ENCODE peak calls at places on chromosome 15, in nine cellular contexts. One of them, this sample, is unnamed.

GRCh38 chr15:51065781-51066180 is 28.9 kb downstream of the TNFAIP8L3 start:
- DNase-seq in endothelial cell: no peak
- DNase-seq in BE2C: no peak
- DNase-seq in DND-41: no peak
- DNase-seq in osteocyte: no peak
- DNase-seq in cardiac fibroblast: no peak
- DNase-seq in bronchial epithelial cell: no peak
- DNase-seq in natural killer cell: no peak
- DNase-seq in astrocyte of the spinal cord: no peak
- DNase-seq in this sample: no peak

GRCh38 chr15:89399390-89400120 is 64.9 kb upstream of the POLG start:
- DNase-seq in astrocyte of the spinal cord: no peak
- DNase-seq in cardiac fibroblast: no peak
- DNase-seq in BE2C: peak; percentile 82
- DNase-seq in endothelial cell: peak; percentile 63
- DNase-seq in natural killer cell: peak; percentile 29
- DNase-seq in bronchial epithelial cell: no peak
- DNase-seq in osteocyte: no peak
- DNase-seq in DND-41: no peak
- DNase-seq in this sample: no peak

GRCh38 chr15:69573815-69574472 is 121.3 kb downstream of the RPLP1 start:
- DNase-seq in natural killer cell: no peak
- DNase-seq in endothelial cell: no peak
- DNase-seq in BE2C: no peak
- DNase-seq in osteocyte: no peak
- DNase-seq in bronchial epithelial cell: peak; percentile 20
- DNase-seq in astrocyte of the spinal cord: peak; percentile 29
- DNase-seq in DND-41: no peak
- DNase-seq in cardiac fibroblast: peak; percentile 41
- DNase-seq in this sample: no peak

GRCh38 chr15:78597583-78597982 is 23.2 kb downstream of the CHRNA3 start:
- DNase-seq in astrocyte of the spinal cord: no peak
- DNase-seq in cardiac fibroblast: no peak
- DNase-seq in endothelial cell: no peak
- DNase-seq in bronchial epithelial cell: no peak
- DNase-seq in osteocyte: no peak
- DNase-seq in DND-41: no peak
- DNase-seq in natural killer cell: no peak
- DNase-seq in BE2C: no peak
- DNase-seq in this sample: no peak

GRCh38 chr15:33278816-33279612 is 31.8 kb upstream of the RYR3 start:
- DNase-seq in cardiac fibroblast: peak; percentile 58
- DNase-seq in osteocyte: no peak
- DNase-seq in natural killer cell: no peak
- DNase-seq in astrocyte of the spinal cord: peak; percentile 96
- DNase-seq in BE2C: peak; percentile 57
- DNase-seq in endothelial cell: no peak
- DNase-seq in bronchial epithelial cell: peak; percentile 97
- DNase-seq in DND-41: no peak
- DNase-seq in this sample: no peak

GRCh38 chr15:92817339-92817886 is 82.7 kb upstream of the CHD2 start:
- DNase-seq in BE2C: no peak
- DNase-seq in bronchial epithelial cell: no peak
- DNase-seq in cardiac fibroblast: no peak
- DNase-seq in DND-41: no peak
- DNase-seq in endothelial cell: no peak
- DNase-seq in osteocyte: no peak
- DNase-seq in astrocyte of the spinal cord: no peak
- DNase-seq in natural killer cell: no peak
- DNase-seq in this sample: no peak

GRCh38 chr15:98226578-98226977 is 266.1 kb downstream of the ARRDC4 start:
- DNase-seq in endothelial cell: no peak
- DNase-seq in natural killer cell: no peak
- DNase-seq in bronchial epithelial cell: peak; percentile 33
- DNase-seq in astrocyte of the spinal cord: no peak
- DNase-seq in BE2C: no peak
- DNase-seq in DND-41: no peak
- DNase-seq in osteocyte: no peak
- DNase-seq in cardiac fibroblast: no peak
- DNase-seq in this sample: no peak

GRCh38 chr15:52277575-52277974 is 18.0 kb downstream of the MYO5C start:
- DNase-seq in osteocyte: peak; percentile 76
- DNase-seq in bronchial epithelial cell: no peak
- DNase-seq in cardiac fibroblast: no peak
- DNase-seq in astrocyte of the spinal cord: no peak
- DNase-seq in DND-41: no peak
- DNase-seq in BE2C: no peak
- DNase-seq in natural killer cell: no peak
- DNase-seq in endothelial cell: no peak
- DNase-seq in this sample: no peak

GRCh38 chr15:66864086-66864830 is 162.2 kb downstream of the SMAD6 start:
- DNase-seq in endothelial cell: no peak
- DNase-seq in DND-41: no peak
- DNase-seq in natural killer cell: no peak
- DNase-seq in BE2C: no peak
- DNase-seq in bronchial epithelial cell: no peak
- DNase-seq in astrocyte of the spinal cord: no peak
- DNase-seq in osteocyte: peak; percentile 57
- DNase-seq in cardiac fibroblast: no peak
- DNase-seq in this sample: peak; percentile 59

GRCh38 chr15:66862878-66863335 is 160.9 kb downstream of the SMAD6 start:
- DNase-seq in natural killer cell: peak; percentile 66
- DNase-seq in osteocyte: peak; percentile 95
- DNase-seq in BE2C: peak; percentile 78
- DNase-seq in bronchial epithelial cell: peak; percentile 83
- DNase-seq in endothelial cell: peak; percentile 88
- DNase-seq in DND-41: peak; percentile 74
- DNase-seq in cardiac fibroblast: peak; percentile 88
- DNase-seq in astrocyte of the spinal cord: peak; percentile 80
- DNase-seq in this sample: peak; percentile 90

GRCh38 chr15:66860844-66861243 is 158.8 kb downstream of the SMAD6 start:
- DNase-seq in cardiac fibroblast: no peak
- DNase-seq in endothelial cell: no peak
- DNase-seq in natural killer cell: no peak
- DNase-seq in DND-41: no peak
- DNase-seq in BE2C: no peak
- DNase-seq in bronchial epithelial cell: no peak
- DNase-seq in astrocyte of the spinal cord: no peak
- DNase-seq in osteocyte: no peak
- DNase-seq in this sample: no peak

GRCh38 chr15:66863382-66864085 is 161.5 kb downstream of the SMAD6 start:
- DNase-seq in astrocyte of the spinal cord: no peak
- DNase-seq in cardiac fibroblast: no peak
- DNase-seq in endothelial cell: no peak
- DNase-seq in osteocyte: peak; percentile 63
- DNase-seq in DND-41: no peak
- DNase-seq in bronchial epithelial cell: no peak
- DNase-seq in natural killer cell: no peak
- DNase-seq in BE2C: no peak
- DNase-seq in this sample: peak; percentile 48

GRCh38 chr15:66862111-66862815 is 160.2 kb downstream of the SMAD6 start:
- DNase-seq in natural killer cell: no peak
- DNase-seq in cardiac fibroblast: no peak
- DNase-seq in DND-41: no peak
- DNase-seq in osteocyte: peak; percentile 48
- DNase-seq in bronchial epithelial cell: peak; percentile 41
- DNase-seq in astrocyte of the spinal cord: no peak
- DNase-seq in BE2C: no peak
- DNase-seq in endothelial cell: no peak
- DNase-seq in this sample: no peak
- TF ChIP-seq CTCF in natural killer cell: no peak
- TF ChIP-seq CTCF in cardiac fibroblast: no peak
- TF ChIP-seq CTCF in DND-41: no peak
- TF ChIP-seq CTCF in osteocyte: no peak
- TF ChIP-seq CTCF in bronchial epithelial cell: no peak
- TF ChIP-seq CTCF in astrocyte of the spinal cord: no peak
- TF ChIP-seq CTCF in BE2C: no peak
- TF ChIP-seq CTCF in endothelial cell: no peak
- TF ChIP-seq CTCF in this sample: no peak

GRCh38 chr15:40782609-40783227 is 12.9 kb downstream of the C15orf62 start:
- DNase-seq in DND-41: peak; percentile 69
- DNase-seq in natural killer cell: peak; percentile 74
- DNase-seq in bronchial epithelial cell: peak; percentile 65
- DNase-seq in astrocyte of the spinal cord: no peak
- DNase-seq in endothelial cell: peak; percentile 70
- DNase-seq in BE2C: peak; percentile 86
- DNase-seq in osteocyte: no peak
- DNase-seq in cardiac fibroblast: no peak
- DNase-seq in this sample: no peak

GRCh38 chr15:40787991-40788390 is 18.2 kb downstream of the C15orf62 start:
- DNase-seq in endothelial cell: no peak
- DNase-seq in natural killer cell: no peak
- DNase-seq in astrocyte of the spinal cord: no peak
- DNase-seq in cardiac fibroblast: no peak
- DNase-seq in BE2C: no peak
- DNase-seq in osteocyte: no peak
- DNase-seq in bronchial epithelial cell: no peak
- DNase-seq in DND-41: no peak
- DNase-seq in this sample: no peak

GRCh38 chr15:40787344-40787841 is 17.6 kb downstream of the C15orf62 start:
- DNase-seq in endothelial cell: no peak
- DNase-seq in DND-41: peak; percentile 80
- DNase-seq in cardiac fibroblast: peak; percentile 79
- DNase-seq in natural killer cell: no peak
- DNase-seq in astrocyte of the spinal cord: peak; percentile 87
- DNase-seq in bronchial epithelial cell: peak; percentile 97
- DNase-seq in BE2C: no peak
- DNase-seq in osteocyte: no peak
- DNase-seq in this sample: no peak

GRCh38 chr15:40785814-40786213 is 16.0 kb downstream of the C15orf62 start:
- DNase-seq in astrocyte of the spinal cord: no peak
- DNase-seq in DND-41: no peak
- DNase-seq in osteocyte: no peak
- DNase-seq in cardiac fibroblast: no peak
- DNase-seq in natural killer cell: no peak
- DNase-seq in BE2C: no peak
- DNase-seq in endothelial cell: no peak
- DNase-seq in bronchial epithelial cell: peak; percentile 55
- DNase-seq in this sample: no peak

DNA sequence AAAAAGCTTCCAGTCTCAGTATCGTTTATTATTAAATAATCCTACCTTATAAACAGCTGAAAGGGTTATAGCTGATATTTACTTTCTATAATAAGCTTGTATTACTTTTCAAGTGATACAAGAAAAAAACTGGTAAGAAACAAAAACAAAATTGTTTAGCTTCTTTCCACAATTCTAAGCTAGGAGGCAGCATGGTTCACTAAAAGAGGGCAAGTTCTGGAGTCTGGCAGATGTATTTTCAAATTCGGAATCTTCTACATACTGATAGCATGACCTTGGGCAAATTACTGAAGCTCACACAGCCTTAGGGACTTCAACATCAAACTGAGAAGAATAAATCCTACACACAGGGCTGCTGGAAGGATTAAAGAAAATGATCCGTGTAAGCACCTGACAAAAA is 15.4 kb downstream of the C15orf62 start:
- DNase-seq in osteocyte: no peak
- DNase-seq in natural killer cell: no peak
- DNase-seq in endothelial cell: no peak
- DNase-seq in astrocyte of the spinal cord: no peak
- DNase-seq in bronchial epithelial cell: no peak
- DNase-seq in BE2C: no peak
- DNase-seq in DND-41: no peak
- DNase-seq in cardiac fibroblast: no peak
- DNase-seq in this sample: no peak
- TF ChIP-seq CTCF in osteocyte: no peak
- TF ChIP-seq CTCF in natural killer cell: no peak
- TF ChIP-seq CTCF in endothelial cell: no peak
- TF ChIP-seq CTCF in astrocyte of the spinal cord: no peak
- TF ChIP-seq CTCF in bronchial epithelial cell: peak; percentile 29
- TF ChIP-seq CTCF in BE2C: no peak
- TF ChIP-seq CTCF in DND-41: no peak
- TF ChIP-seq CTCF in cardiac fibroblast: no peak
- TF ChIP-seq CTCF in this sample: peak; percentile 40

GRCh38 chr15:36575266-36575665 is 4.2 kb upstream of the CDIN1 start:
- DNase-seq in astrocyte of the spinal cord: no peak
- DNase-seq in endothelial cell: no peak
- DNase-seq in DND-41: no peak
- DNase-seq in natural killer cell: no peak
- DNase-seq in BE2C: no peak
- DNase-seq in bronchial epithelial cell: no peak
- DNase-seq in cardiac fibroblast: no peak
- DNase-seq in osteocyte: no peak
- DNase-seq in this sample: no peak

GRCh38 chr15:36577082-36577481 is 2.3 kb upstream of the CDIN1 start:
- DNase-seq in DND-41: no peak
- DNase-seq in cardiac fibroblast: no peak
- DNase-seq in bronchial epithelial cell: no peak
- DNase-seq in endothelial cell: no peak
- DNase-seq in astrocyte of the spinal cord: no peak
- DNase-seq in BE2C: peak; percentile 18
- DNase-seq in natural killer cell: no peak
- DNase-seq in osteocyte: no peak
- DNase-seq in this sample: no peak

GRCh38 chr15:36585774-36586173 is 6.3 kb downstream of the CDIN1 start:
- DNase-seq in endothelial cell: no peak
- DNase-seq in cardiac fibroblast: no peak
- DNase-seq in natural killer cell: no peak
- DNase-seq in DND-41: no peak
- DNase-seq in osteocyte: no peak
- DNase-seq in astrocyte of the spinal cord: no peak
- DNase-seq in bronchial epithelial cell: peak; percentile 93
- DNase-seq in BE2C: no peak
- DNase-seq in this sample: no peak

GRCh38 chr15:36584511-36584910 is 5.1 kb downstream of the CDIN1 start:
- DNase-seq in bronchial epithelial cell: no peak
- DNase-seq in osteocyte: no peak
- DNase-seq in cardiac fibroblast: no peak
- DNase-seq in DND-41: no peak
- DNase-seq in BE2C: no peak
- DNase-seq in astrocyte of the spinal cord: no peak
- DNase-seq in endothelial cell: no peak
- DNase-seq in natural killer cell: no peak
- DNase-seq in this sample: no peak

GRCh38 chr15:36579792-36580431 is 486 bp downstream of the CDIN1 start:
- DNase-seq in astrocyte of the spinal cord: no peak
- DNase-seq in DND-41: peak; percentile 19
- DNase-seq in osteocyte: no peak
- DNase-seq in BE2C: no peak
- DNase-seq in cardiac fibroblast: no peak
- DNase-seq in natural killer cell: no peak
- DNase-seq in bronchial epithelial cell: no peak
- DNase-seq in endothelial cell: no peak
- DNase-seq in this sample: no peak
- TF ChIP-seq CTCF in astrocyte of the spinal cord: no peak
- TF ChIP-seq CTCF in DND-41: no peak
- TF ChIP-seq CTCF in osteocyte: no peak
- TF ChIP-seq CTCF in BE2C: no peak
- TF ChIP-seq CTCF in cardiac fibroblast: no peak
- TF ChIP-seq CTCF in natural killer cell: no peak
- TF ChIP-seq CTCF in bronchial epithelial cell: no peak
- TF ChIP-seq CTCF in endothelial cell: no peak
- TF ChIP-seq CTCF in this sample: no peak

DNA sequence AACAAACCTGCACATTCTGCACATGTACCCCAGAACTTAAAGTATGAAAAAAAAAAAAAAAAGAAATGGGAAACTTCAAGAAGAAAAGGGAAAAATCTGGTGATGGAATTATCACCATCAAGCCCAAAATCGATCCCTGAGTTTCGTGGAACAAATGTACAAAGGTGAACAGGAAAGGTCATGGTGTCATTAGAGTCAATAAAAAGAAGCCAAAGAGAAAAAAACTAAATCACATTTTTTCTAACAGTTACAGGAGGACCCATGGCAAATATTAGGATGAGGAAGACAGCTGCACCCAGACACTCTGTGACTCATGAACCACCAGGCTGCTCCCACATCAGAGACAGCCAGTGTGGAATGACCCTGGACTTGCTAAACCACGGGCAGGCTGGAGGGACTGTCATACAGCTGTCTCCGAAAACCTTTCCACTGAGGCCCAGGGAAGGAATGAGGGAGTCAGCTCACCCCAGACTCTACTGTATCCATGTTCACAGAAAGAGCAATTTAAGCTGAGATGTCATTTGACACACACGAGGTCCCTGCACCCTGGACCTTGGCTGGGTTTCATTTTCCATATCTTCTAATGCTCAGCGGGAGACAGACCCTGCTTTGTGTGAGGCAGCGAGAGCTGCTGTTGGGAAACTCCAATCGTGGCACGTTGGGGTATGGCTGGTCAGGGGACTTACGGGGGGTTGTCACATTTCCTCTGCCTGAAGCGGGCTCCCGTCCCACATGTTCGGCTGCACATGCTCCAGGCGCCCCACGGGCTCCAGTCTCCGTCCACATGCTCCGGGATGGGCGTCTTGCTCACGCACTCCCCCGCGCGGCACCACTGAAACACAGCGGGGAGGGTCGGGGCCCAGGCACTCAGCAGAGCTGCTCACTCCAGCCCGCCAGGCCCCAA is 210.2 kb downstream of the ADAMTS17 start:
- DNase-seq in bronchial epithelial cell: peak; percentile 29
- DNase-seq in endothelial cell: no peak
- DNase-seq in BE2C: no peak
- DNase-seq in cardiac fibroblast: peak; percentile 64
- DNase-seq in astrocyte of the spinal cord: peak; percentile 25
- DNase-seq in DND-41: no peak
- DNase-seq in osteocyte: no peak
- DNase-seq in natural killer cell: no peak
- DNase-seq in this sample: no peak
- TF ChIP-seq CTCF in bronchial epithelial cell: peak; percentile 43
- TF ChIP-seq CTCF in endothelial cell: no peak
- TF ChIP-seq CTCF in BE2C: no peak
- TF ChIP-seq CTCF in cardiac fibroblast: peak; percentile 64
- TF ChIP-seq CTCF in astrocyte of the spinal cord: peak; percentile 47
- TF ChIP-seq CTCF in DND-41: no peak
- TF ChIP-seq CTCF in osteocyte: no peak
- TF ChIP-seq CTCF in natural killer cell: no peak
- TF ChIP-seq CTCF in this sample: peak; percentile 76